ENCODE peak calls at places on chromosomes 11 and 22, in four cellular contexts. F is effector CD4-positive, alpha-beta T cell; L is H4; O is amniotic epithelial cell. S is an unnamed sample.

GRCh38 chr22:22816171-22816514 is 71.5 kb upstream of the IGLL5 start:
- DNase-seq in L (no peak), O (no peak), F (no peak), S (no peak)

GRCh38 chr11:59142530-59143507 is at the start of gene FAM111A:
- DNase-seq in O (peak), F (peak), L (peak), S (peak)

GRCh38 chr11:16117989-16118810 is 238.1 kb downstream of the SOX6 start:
- DNase-seq in F (no peak), L (no peak), O (no peak), S (no peak)

GRCh38 chr22:22894740-22895731 is 7.4 kb downstream of the IGLL5 start:
- DNase-seq in F (no peak), L (no peak), O (no peak), S (no peak)

GRCh38 chr11:134574425-134574824 is 162.4 kb upstream of the B3GAT1 start:
- DNase-seq in L (no peak), O (no peak), F (no peak), S (no peak)

GRCh38 chr11:126440792-126441514 is 85.5 kb downstream of the ST3GAL4 start:
- DNase-seq in L (peak), F (peak), O (peak), S (peak)

GRCh38 chr11:5092821-5093585 is 23.6 kb downstream of the OR52E1 start:
- DNase-seq in O (no peak), F (no peak), L (no peak), S (peak)

GRCh38 chr11:63813035-63813562 is at the start of gene SPINDOC:
- DNase-seq in O (peak), F (peak), L (peak), S (peak)

GRCh38 chr11:1826552-1827094 is 8.2 kb upstream of the SYT8 start:
- DNase-seq in F (no peak), O (peak), L (peak), S (peak)

GRCh38 chr22:33969052-33969451 is 48.8 kb upstream of the LARGE1 start:
- DNase-seq in L (peak), F (no peak), O (no peak), S (no peak)

GRCh38 chr11:127601578-127601977 is 601.0 kb upstream of the KIRREL3 start:
- DNase-seq in F (no peak), L (no peak), O (no peak), S (no peak)

GRCh38 chr22:48445113-48445827 is 1382.4 kb downstream of the BRD1 start:
- DNase-seq in O (no peak), F (no peak), L (no peak), S (no peak)

GRCh38 chr22:24053481-24054226 is 42.5 kb downstream of the CABIN1 start:
- DNase-seq in O (no peak), F (no peak), L (no peak), S (no peak)

GRCh38 chr11:121722431-121723256 is 269.9 kb upstream of the SORL1-AS1 start:
- DNase-seq in F (no peak), O (peak), L (no peak), S (peak)

GRCh38 chr11:47413908-47414684 is 5.7 kb downstream of the SLC39A13 start:
- DNase-seq in F (no peak), L (no peak), O (peak), S (no peak)

GRCh38 chr11:123469089-123469488 is 39.0 kb downstream of the GRAMD1B start:
- DNase-seq in O (no peak), L (no peak), F (no peak), S (peak)

GRCh38 chr11:12411806-12412727 is 34.7 kb downstream of the PARVA start:
- DNase-seq in L (peak), O (peak), F (no peak), S (peak)

GRCh38 chr11:93757924-93758865 is 16.7 kb downstream of the C11orf54 start:
- DNase-seq in F (no peak), L (no peak), O (no peak), S (no peak)

GRCh38 chr22:39908121-39908520 is 7.2 kb downstream of the GRAP2 start:
- DNase-seq in F (no peak), O (no peak), L (no peak), S (no peak)

GRCh38 chr11:2525941-2526807 is 81.4 kb downstream of the KCNQ1 start:
- DNase-seq in L (no peak), O (no peak), F (no peak), S (no peak)

GRCh38 chr11:1756024-1756561 is 5.7 kb upstream of the IFITM10 start:
- DNase-seq in L (no peak), O (no peak), F (no peak), S (no peak)

GRCh38 chr11:125281831-125282595 is 117.5 kb downstream of the PKNOX2 start:
- DNase-seq in O (no peak), L (peak), F (no peak), S (no peak)

GRCh38 chr11:94926698-94927237 is 46.6 kb downstream of the CWC15 start:
- DNase-seq in O (peak), L (peak), F (no peak), S (peak)

GRCh38 chr11:119791701-119792151 is 62.7 kb upstream of the NECTIN1 start:
- DNase-seq in L (peak), F (no peak), O (peak), S (no peak)

GRCh38 chr11:79783833-79784232 is 343.0 kb upstream of the TENM4 start:
- DNase-seq in O (no peak), F (no peak), L (no peak), S (no peak)

GRCh38 chr11:69423181-69423580 is 58.3 kb upstream of the LINC01488 start:
- DNase-seq in F (no peak), O (no peak), L (no peak), S (no peak)

GRCh38 chr22:39205344-39206021 is 39.3 kb downstream of the PDGFB start:
- DNase-seq in F (no peak), L (peak), O (peak), S (peak)

GRCh38 chr11:96230686-96231085 is 112.3 kb downstream of the MAML2 start:
- DNase-seq in L (no peak), F (no peak), O (no peak), S (peak)

GRCh38 chr22:38228873-38229740 is 27.3 kb downstream of the MAFF start:
- DNase-seq in F (no peak), L (peak), O (peak), S (peak)

GRCh38 chr11:72668645-72669347 is 5.4 kb downstream of the PDE2A start:
- DNase-seq in F (no peak), O (peak), L (no peak), S (no peak)

GRCh38 chr11:96228472-96228871 is 114.5 kb downstream of the MAML2 start:
- DNase-seq in L (peak), O (peak), F (no peak), S (peak)

GRCh38 chr22:41092847-41093371 is 517 bp downstream of the EP300 start:
- DNase-seq in F (peak), L (no peak), O (peak), S (peak)

GRCh38 chr22:27453688-27454087 is 347.9 kb downstream of the MN1 start:
- DNase-seq in L (no peak), O (no peak), F (no peak), S (no peak)